ENCODE peak calls at places on chromosomes 4 and X, in nine cellular contexts. F is transverse colon; A is psoas muscle; Y is heart left ventricle; T is epithelial cell of prostate; M is tibial artery; N is endothelial cell of umbilical vein; O is astrocyte; Z is CD4-positive, CD25-positive, alpha-beta regulatory T cell. V is an unnamed sample.

GRCh38 chrX:12065251-12065650 is 73.0 kb upstream of the FRMPD4 start:
- DNase-seq in F (no peak), A (no peak), Y (no peak), T (no peak), M (no peak), N (peak), O (peak), Z (no peak), V (no peak)

GRCh38 chr4:140172960-140173359 is 19.0 kb upstream of the MAML3 start:
- DNase-seq in F (no peak), A (no peak), Y (no peak), T (no peak), M (no peak), N (no peak), O (no peak), Z (no peak), V (no peak)

GRCh38 chr4:4358093-4358840 is 28.6 kb upstream of the NSG1 start:
- DNase-seq in F (no peak), A (no peak), Y (no peak), T (no peak), M (no peak), N (no peak), O (no peak), Z (no peak), V (no peak)

GRCh38 chr4:63728480-63729177 is 680.6 kb downstream of the TECRL start:
- DNase-seq in F (no peak), A (no peak), Y (no peak), T (no peak), M (no peak), N (no peak), O (no peak), Z (no peak), V (no peak)

GRCh38 chrX:112636951-112637541 is 42.7 kb downstream of the LHFPL1 start:
- DNase-seq in F (no peak), A (no peak), Y (no peak), T (no peak), M (no peak), N (no peak), O (peak), Z (no peak), V (no peak)

GRCh38 chrX:1075741-1076140 is 136.7 kb downstream of the CRLF2 start:
- DNase-seq in F (no peak), A (no peak), Y (no peak), T (no peak), M (peak), N (no peak), O (no peak), Z (no peak), V (no peak)

GRCh38 chr4:76341063-76341462 is 34.5 kb downstream of the STBD1 start:
- DNase-seq in F (no peak), A (no peak), Y (no peak), T (no peak), M (no peak), N (no peak), O (peak), Z (no peak), V (no peak)

GRCh38 chr4:147707892-147708672 is 23.8 kb upstream of the ARHGAP10 start:
- DNase-seq in F (peak), A (no peak), Y (peak), T (no peak), M (no peak), N (peak), O (no peak), Z (peak), V (no peak)

GRCh38 chrX:1394731-1395501 is 3.0 kb upstream of the SLC25A6 start:
- DNase-seq in F (no peak), A (peak), Y (no peak), T (no peak), M (peak), N (no peak), O (no peak), Z (no peak), V (no peak)

GRCh38 chrX:123085311-123085940 is 98.7 kb upstream of the GRIA3 start:
- DNase-seq in F (no peak), A (no peak), Y (no peak), T (no peak), M (no peak), N (no peak), O (peak), Z (no peak), V (no peak)

GRCh38 chr4:140689628-140690027 is 66.6 kb downstream of the TBC1D9 start:
- DNase-seq in F (no peak), A (no peak), Y (no peak), T (no peak), M (no peak), N (no peak), O (no peak), Z (no peak), V (no peak)

GRCh38 chr4:136742330-136742729 is 790.0 kb downstream of the PCDH18 start:
- DNase-seq in F (no peak), A (no peak), Y (no peak), T (no peak), M (no peak), N (no peak), O (peak), Z (no peak), V (no peak)

GRCh38 chr4:45640281-45640680 is 483.6 kb downstream of the GABRG1 start:
- DNase-seq in F (peak), A (no peak), Y (no peak), T (no peak), M (no peak), N (no peak), O (no peak), Z (no peak), V (no peak)

GRCh38 chr4:7112656-7113055 is 44.8 kb upstream of the GRPEL1 start:
- DNase-seq in F (no peak), A (no peak), Y (no peak), T (no peak), M (no peak), N (no peak), O (no peak), Z (no peak), V (no peak)

GRCh38 chrX:45715787-45716186 is 515.1 kb upstream of the DIPK2B start:
- DNase-seq in F (no peak), A (no peak), Y (no peak), T (no peak), M (no peak), N (peak), O (peak), Z (no peak), V (no peak)

GRCh38 chrX:144916785-144917184 is 330.5 kb upstream of the SPANXN1 start:
- DNase-seq in F (no peak), A (no peak), Y (no peak), T (no peak), M (no peak), N (no peak), O (no peak), Z (no peak), V (no peak)

GRCh38 chr4:142777045-142777743 is 68.9 kb downstream of the INPP4B start:
- DNase-seq in F (peak), A (no peak), Y (no peak), T (peak), M (no peak), N (no peak), O (no peak), Z (no peak), V (no peak)

GRCh38 chr4:16007471-16008095 is 44.6 kb upstream of the FGFBP2 start:
- DNase-seq in F (no peak), A (no peak), Y (no peak), T (no peak), M (no peak), N (no peak), O (no peak), Z (no peak), V (no peak)

GRCh38 chr4:168304744-168305459 is 13.7 kb downstream of the DDX60 start:
- DNase-seq in F (no peak), A (no peak), Y (no peak), T (peak), M (no peak), N (peak), O (peak), Z (no peak), V (no peak)

GRCh38 chr4:72779256-72779655 is 210.2 kb upstream of the ADAMTS3 start:
- DNase-seq in F (no peak), A (no peak), Y (no peak), T (no peak), M (no peak), N (no peak), O (peak), Z (no peak), V (no peak)

GRCh38 chrX:38538134-38538533 is 23.2 kb upstream of the TSPAN7 start:
- DNase-seq in F (no peak), A (no peak), Y (no peak), T (no peak), M (no peak), N (no peak), O (no peak), Z (no peak), V (no peak)

GRCh38 chr4:1336079-1336478 is 10.9 kb upstream of the UVSSA start:
- DNase-seq in F (no peak), A (no peak), Y (no peak), T (no peak), M (no peak), N (no peak), O (no peak), Z (no peak), V (no peak)

GRCh38 chr4:173752610-173753009 is 222.6 kb upstream of the HAND2 start:
- DNase-seq in F (peak), A (no peak), Y (no peak), T (no peak), M (no peak), N (peak), O (no peak), Z (no peak), V (peak)

GRCh38 chrX:3262906-3263305 is 83.5 kb downstream of the MXRA5 start:
- DNase-seq in F (no peak), A (no peak), Y (no peak), T (no peak), M (no peak), N (peak), O (peak), Z (no peak), V (no peak)

GRCh38 chrX:46375831-46376230 is 169.4 kb downstream of the ZNF674 start:
- DNase-seq in F (no peak), A (no peak), Y (no peak), T (no peak), M (no peak), N (no peak), O (no peak), Z (no peak), V (no peak)

GRCh38 chrX:54820737-54821136 is 13.2 kb downstream of the MAGED2 start:
- DNase-seq in F (no peak), A (no peak), Y (no peak), T (no peak), M (no peak), N (no peak), O (no peak), Z (no peak), V (no peak)

GRCh38 chr4:151143162-151143561 is 43.7 kb downstream of the RPS3A start:
- DNase-seq in F (no peak), A (no peak), Y (no peak), T (no peak), M (no peak), N (no peak), O (no peak), Z (no peak), V (no peak)

GRCh38 chr4:108166441-108167315 is 2.1 kb downstream of the LEF1 start:
- DNase-seq in F (peak), A (no peak), Y (no peak), T (no peak), M (no peak), N (no peak), O (peak), Z (peak), V (no peak)

GRCh38 chrX:103640401-103641155 is 11.8 kb downstream of the TCEAL1 start:
- DNase-seq in F (no peak), A (no peak), Y (no peak), T (no peak), M (no peak), N (peak), O (peak), Z (no peak), V (no peak)

GRCh38 chr4:159267023-159267939 is 164.4 kb downstream of the RAPGEF2 start:
- DNase-seq in F (no peak), A (no peak), Y (no peak), T (no peak), M (no peak), N (peak), O (peak), Z (no peak), V (no peak)

GRCh38 chr4:41122309-41122708 is 92.0 kb downstream of the APBB2 start:
- DNase-seq in F (no peak), A (no peak), Y (no peak), T (no peak), M (no peak), N (no peak), O (no peak), Z (no peak), V (no peak)

GRCh38 chr4:41119867-41120295 is 94.5 kb downstream of the APBB2 start:
- DNase-seq in F (no peak), A (peak), Y (no peak), T (no peak), M (no peak), N (no peak), O (no peak), Z (no peak), V (no peak)

GRCh38 chr4:41121906-41122305 is 92.4 kb downstream of the APBB2 start:
- DNase-seq in F (no peak), A (no peak), Y (no peak), T (no peak), M (no peak), N (no peak), O (no peak), Z (no peak), V (no peak)

GRCh38 chr4:41122775-41123174 is 91.6 kb downstream of the APBB2 start:
- DNase-seq in F (no peak), A (no peak), Y (no peak), T (no peak), M (no peak), N (no peak), O (no peak), Z (no peak), V (no peak)

DNA sequence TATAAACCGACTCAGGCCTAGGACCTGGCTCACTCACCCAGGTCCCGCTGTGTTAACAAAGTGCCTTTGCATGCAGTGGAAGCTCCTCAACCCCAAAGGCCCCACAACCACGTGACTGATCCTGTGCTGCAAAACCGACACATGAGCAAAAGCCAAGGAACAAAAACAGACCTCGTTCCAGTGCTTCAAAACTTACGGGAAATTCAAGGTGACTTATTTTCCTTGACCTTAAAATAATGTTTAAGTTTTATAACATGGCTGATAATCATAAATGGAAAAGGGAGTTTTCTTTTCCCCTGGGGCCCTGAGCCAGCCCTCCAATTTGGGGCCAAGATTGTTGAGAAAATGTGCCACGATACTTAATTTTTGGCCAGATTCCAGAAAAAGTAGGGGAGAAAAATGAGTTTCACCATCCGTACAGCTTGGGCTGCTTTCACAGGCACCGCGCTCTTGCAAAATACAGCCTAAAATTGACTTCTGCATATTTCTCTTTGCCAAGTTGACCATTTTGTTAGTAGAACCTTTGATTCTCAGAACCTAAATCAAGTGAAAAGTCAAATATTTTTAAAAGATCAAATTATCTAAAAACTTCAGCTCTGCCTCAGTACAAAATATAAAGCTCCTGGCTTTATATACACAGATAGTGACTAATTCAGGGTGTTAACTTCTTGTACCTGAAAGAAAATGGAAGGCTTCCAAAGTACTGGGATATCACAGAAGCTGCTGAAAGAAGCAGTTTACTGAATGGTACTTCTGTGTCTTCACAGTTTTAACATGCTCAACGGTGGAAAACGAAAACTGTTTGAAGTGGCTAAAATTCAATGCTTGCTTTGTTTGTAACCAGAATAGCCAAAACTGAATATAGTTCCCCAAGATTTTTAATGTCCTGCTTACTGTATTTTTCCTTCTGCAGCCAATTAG is 93.8 kb downstream of the APBB2 start:
- DNase-seq in F (peak), A (peak), Y (peak), T (no peak), M (peak), N (peak), O (peak), Z (no peak), V (no peak)
- H3K27ac ChIP-seq in F (peak), A (no peak), Y (no peak), T (peak), M (peak), N (peak), O (no peak), Z (no peak), V (peak)

GRCh38 chrX:149570668-149571067 is 16.6 kb downstream of the MAGEA9B start:
- DNase-seq in F (no peak), A (no peak), Y (no peak), T (peak), M (no peak), N (no peak), O (peak), Z (no peak), V (no peak)

GRCh38 chrX:149568701-149569296 is 18.5 kb downstream of the MAGEA9B start:
- DNase-seq in F (no peak), A (no peak), Y (no peak), T (no peak), M (no peak), N (no peak), O (no peak), Z (no peak), V (no peak)

GRCh38 chrX:149569770-149570169 is 17.5 kb downstream of the MAGEA9B start:
- DNase-seq in F (no peak), A (no peak), Y (no peak), T (no peak), M (no peak), N (no peak), O (no peak), Z (no peak), V (no peak)

GRCh38 chrX:149572743-149573142 is 14.5 kb downstream of the MAGEA9B start:
- DNase-seq in F (no peak), A (no peak), Y (no peak), T (no peak), M (no peak), N (no peak), O (no peak), Z (no peak), V (no peak)

DNA sequence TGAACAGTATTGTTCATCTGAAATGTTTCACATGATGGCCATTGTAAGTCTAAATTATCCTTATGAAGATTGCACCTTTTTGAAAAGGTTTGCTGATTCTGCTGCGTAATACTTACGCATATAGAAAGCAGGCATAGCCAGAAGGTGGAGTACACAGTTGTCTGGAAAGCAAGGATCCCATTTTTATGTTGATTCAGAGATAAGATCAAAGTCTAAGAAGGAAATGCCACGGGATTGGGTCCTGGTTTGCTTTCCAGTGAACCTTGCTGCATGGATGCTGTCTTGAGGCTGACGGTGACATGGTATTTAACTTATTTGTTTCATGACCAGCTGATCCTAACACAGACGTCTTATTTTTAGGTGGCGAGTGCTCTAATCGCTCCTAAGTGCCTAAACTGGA is 15.5 kb downstream of the MAGEA9B start:
- DNase-seq in F (peak), A (no peak), Y (no peak), T (no peak), M (no peak), N (no peak), O (no peak), Z (no peak), V (no peak)
- H3K27ac ChIP-seq in F (no peak), A (no peak), Y (no peak), T (no peak), M (no peak), N (no peak), O (no peak), Z (no peak), V (no peak)

DNA sequence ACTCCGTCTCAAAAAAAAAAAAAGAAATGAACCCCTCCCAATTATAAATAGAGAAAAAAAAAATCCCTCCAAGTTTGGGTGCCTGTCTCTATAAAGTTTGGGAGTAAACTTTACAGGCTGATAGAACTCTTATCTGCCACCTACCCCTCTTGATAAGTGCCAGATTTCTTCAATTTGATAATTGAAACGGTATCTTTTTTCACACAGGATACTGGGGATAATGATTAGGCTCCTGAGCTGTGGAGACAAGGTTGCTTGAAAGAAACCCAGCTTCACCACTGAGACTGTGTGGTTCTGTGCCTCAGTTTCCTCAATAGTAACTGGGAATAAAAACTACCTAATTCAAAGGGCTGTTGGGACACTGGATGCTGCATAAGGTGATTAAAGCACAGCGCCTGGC is 606 bp downstream of the EFHC2 start:
- DNase-seq in F (no peak), A (no peak), Y (no peak), T (no peak), M (no peak), N (no peak), O (no peak), Z (no peak), V (no peak)
- H3K27ac ChIP-seq in F (no peak), A (no peak), Y (no peak), T (no peak), M (no peak), N (no peak), O (no peak), Z (peak), V (no peak)

GRCh38 chr4:95445251-95445650 is 103.5 kb downstream of the UNC5C start:
- DNase-seq in F (no peak), A (no peak), Y (no peak), T (no peak), M (no peak), N (no peak), O (no peak), Z (no peak), V (no peak)
- H3K27ac ChIP-seq in F (no peak), A (no peak), Y (no peak), T (no peak), M (no peak), N (no peak), O (no peak), Z (no peak), V (peak)

GRCh38 chr4:24248674-24249644 is 335.4 kb downstream of the DHX15 start:
- DNase-seq in F (no peak), A (peak), Y (peak), T (no peak), M (no peak), N (no peak), O (no peak), Z (no peak), V (no peak)
- H3K27ac ChIP-seq in F (no peak), A (peak), Y (peak), T (no peak), M (peak), N (no peak), O (no peak), Z (no peak), V (no peak)

DNA sequence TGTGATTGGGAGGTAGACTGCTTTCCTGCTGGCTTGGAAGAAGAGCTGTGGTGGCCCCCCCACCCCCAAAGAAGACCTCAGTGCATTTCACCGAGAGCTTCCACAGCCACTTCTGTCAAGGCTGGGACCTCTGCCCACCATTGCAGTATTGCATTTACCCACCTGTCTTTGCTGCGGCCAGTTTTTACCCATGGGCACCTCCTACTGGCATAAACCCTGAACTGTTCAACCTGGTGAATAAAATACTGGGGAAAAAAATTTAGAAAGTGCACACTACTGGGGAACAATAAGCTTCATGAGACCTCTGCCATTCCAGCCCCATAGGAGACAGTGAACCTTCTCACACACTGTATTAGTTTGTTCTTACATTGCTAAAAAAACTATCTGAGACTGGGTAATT is 40.3 kb downstream of the ARFIP1 start:
- DNase-seq in F (no peak), A (no peak), Y (no peak), T (no peak), M (no peak), N (no peak), O (no peak), Z (no peak), V (no peak)
- H3K27ac ChIP-seq in F (no peak), A (no peak), Y (no peak), T (no peak), M (no peak), N (no peak), O (no peak), Z (no peak), V (no peak)

GRCh38 chr4:110130578-110131358 is 67.6 kb downstream of the ELOVL6 start:
- DNase-seq in F (no peak), A (no peak), Y (no peak), T (peak), M (no peak), N (no peak), O (no peak), Z (no peak), V (no peak)
- H3K27ac ChIP-seq in F (no peak), A (no peak), Y (no peak), T (peak), M (no peak), N (no peak), O (no peak), Z (no peak), V (no peak)